ENCODE peak calls at places on chromosome 1, in six cellular contexts. One of them, this sample, is unnamed.

GRCh38 chr1:203607169-203607873 is 19.3 kb upstream of the ATP2B4 start:
- DNase-seq in fibroblast of mammary gland: peak; percentile 94
- DNase-seq in AG09309: peak; percentile 75
- DNase-seq in HCT116: no peak
- DNase-seq in cardiac muscle cell: no peak
- DNase-seq in BJ: peak; percentile 76
- DNase-seq in this sample: peak; percentile 91

GRCh38 chr1:66439028-66439427 is 94.9 kb upstream of the SGIP1 start:
- DNase-seq in fibroblast of mammary gland: peak; percentile 64
- DNase-seq in AG09309: no peak
- DNase-seq in HCT116: no peak
- DNase-seq in cardiac muscle cell: no peak
- DNase-seq in BJ: no peak
- DNase-seq in this sample: peak; percentile 45

GRCh38 chr1:29579821-29580425 is 343.6 kb downstream of the PTPRU start:
- DNase-seq in fibroblast of mammary gland: peak; percentile 69
- DNase-seq in AG09309: peak; percentile 78
- DNase-seq in HCT116: peak; percentile 21
- DNase-seq in cardiac muscle cell: no peak
- DNase-seq in BJ: peak; percentile 45
- DNase-seq in this sample: peak; percentile 36

GRCh38 chr1:174114788-174115448 is 44.4 kb upstream of the RABGAP1L start:
- DNase-seq in fibroblast of mammary gland: peak; percentile 74
- DNase-seq in AG09309: no peak
- DNase-seq in HCT116: peak; percentile 67
- DNase-seq in cardiac muscle cell: peak; percentile 59
- DNase-seq in BJ: no peak
- DNase-seq in this sample: peak; percentile 55

GRCh38 chr1:39081266-39082139 is 55.4 kb downstream of the NDUFS5 start:
- DNase-seq in fibroblast of mammary gland: no peak
- DNase-seq in AG09309: no peak
- DNase-seq in HCT116: no peak
- DNase-seq in cardiac muscle cell: peak; percentile 67
- DNase-seq in BJ: no peak
- DNase-seq in this sample: no peak

GRCh38 chr1:145964328-145965118 is at the start of the genes ANKRD34A and POLR3GL:
- DNase-seq in fibroblast of mammary gland: peak; percentile 91
- DNase-seq in AG09309: peak; percentile 61
- DNase-seq in HCT116: peak; percentile 92
- DNase-seq in cardiac muscle cell: peak; percentile 97
- DNase-seq in BJ: peak; percentile 92
- DNase-seq in this sample: peak; percentile 91

GRCh38 chr1:25787477-25788043 is 12.4 kb upstream of the SELENON start:
- DNase-seq in fibroblast of mammary gland: peak; percentile 48
- DNase-seq in AG09309: no peak
- DNase-seq in HCT116: no peak
- DNase-seq in cardiac muscle cell: no peak
- DNase-seq in BJ: no peak
- DNase-seq in this sample: peak; percentile 48

GRCh38 chr1:168335500-168335899 is 54.8 kb downstream of the TBX19 start:
- DNase-seq in fibroblast of mammary gland: peak; percentile 16
- DNase-seq in AG09309: no peak
- DNase-seq in HCT116: no peak
- DNase-seq in cardiac muscle cell: no peak
- DNase-seq in BJ: no peak
- DNase-seq in this sample: no peak

GRCh38 chr1:108117908-108118902 is 81.9 kb downstream of the SLC25A24 start:
- DNase-seq in fibroblast of mammary gland: no peak
- DNase-seq in AG09309: peak; percentile 59
- DNase-seq in HCT116: no peak
- DNase-seq in cardiac muscle cell: no peak
- DNase-seq in BJ: peak; percentile 47
- DNase-seq in this sample: peak; percentile 75

GRCh38 chr1:206490643-206491421 is 16.5 kb upstream of the RASSF5 start:
- DNase-seq in fibroblast of mammary gland: peak; percentile 28
- DNase-seq in AG09309: no peak
- DNase-seq in HCT116: no peak
- DNase-seq in cardiac muscle cell: no peak
- DNase-seq in BJ: no peak
- DNase-seq in this sample: no peak

GRCh38 chr1:87766737-87767136 is 438.1 kb downstream of the LMO4 start:
- DNase-seq in fibroblast of mammary gland: peak; percentile 38
- DNase-seq in AG09309: no peak
- DNase-seq in HCT116: no peak
- DNase-seq in cardiac muscle cell: no peak
- DNase-seq in BJ: no peak
- DNase-seq in this sample: peak; percentile 20

GRCh38 chr1:12177999-12178441 is 11.2 kb downstream of the TNFRSF1B start:
- DNase-seq in fibroblast of mammary gland: peak; percentile 92
- DNase-seq in AG09309: peak; percentile 66
- DNase-seq in HCT116: peak; percentile 35
- DNase-seq in cardiac muscle cell: no peak
- DNase-seq in BJ: peak; percentile 31
- DNase-seq in this sample: peak; percentile 76

GRCh38 chr1:247451388-247452010 is 6.4 kb downstream of the OR2B11 start:
- DNase-seq in fibroblast of mammary gland: no peak
- DNase-seq in AG09309: no peak
- DNase-seq in HCT116: no peak
- DNase-seq in cardiac muscle cell: no peak
- DNase-seq in BJ: no peak
- DNase-seq in this sample: no peak

GRCh38 chr1:21468597-21468996 is 28.7 kb downstream of the NBPF3 start:
- DNase-seq in fibroblast of mammary gland: peak; percentile 56
- DNase-seq in AG09309: no peak
- DNase-seq in HCT116: no peak
- DNase-seq in cardiac muscle cell: peak; percentile 23
- DNase-seq in BJ: no peak
- DNase-seq in this sample: peak; percentile 28

GRCh38 chr1:63883494-63884235 is 109.8 kb downstream of the ROR1 start:
- DNase-seq in fibroblast of mammary gland: no peak
- DNase-seq in AG09309: no peak
- DNase-seq in HCT116: no peak
- DNase-seq in cardiac muscle cell: no peak
- DNase-seq in BJ: no peak
- DNase-seq in this sample: no peak

DNA sequence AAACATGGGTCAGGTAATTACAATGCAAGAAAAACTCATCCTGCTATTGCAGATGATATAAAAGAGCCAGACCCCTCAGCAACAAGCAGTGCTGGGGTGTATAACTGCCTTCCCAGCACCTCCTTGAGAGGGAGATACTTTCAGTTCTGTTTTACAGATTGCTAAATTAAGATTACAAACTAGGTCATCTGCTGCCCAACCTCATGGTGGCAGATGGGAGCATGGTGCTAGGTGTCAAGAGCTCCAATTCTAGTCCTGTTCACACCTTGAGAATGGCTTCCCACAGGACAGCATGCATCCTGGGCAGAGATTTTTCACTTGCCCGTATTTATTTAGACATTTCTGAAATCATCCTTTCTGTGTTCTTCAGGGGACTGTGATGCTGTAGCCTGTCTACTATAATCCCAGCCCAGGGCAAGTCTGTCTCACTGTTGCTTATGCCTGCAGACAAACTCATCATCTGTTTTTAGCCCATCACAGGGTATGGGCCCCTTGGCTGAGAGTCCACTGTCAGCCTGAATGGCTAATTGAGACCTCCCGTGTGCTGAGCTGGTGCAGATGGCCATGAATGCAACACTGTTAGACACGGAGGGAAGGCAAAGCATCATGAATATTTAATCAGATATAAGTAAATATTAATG is 40.2 kb upstream of the PBX1 start:
- DNase-seq in fibroblast of mammary gland: no peak
- DNase-seq in AG09309: no peak
- DNase-seq in HCT116: no peak
- DNase-seq in cardiac muscle cell: no peak
- DNase-seq in BJ: no peak
- DNase-seq in this sample: no peak
- TF ChIP-seq CTCF in fibroblast of mammary gland: no peak
- TF ChIP-seq CTCF in AG09309: no peak
- TF ChIP-seq CTCF in HCT116: no peak
- TF ChIP-seq CTCF in cardiac muscle cell: no peak
- TF ChIP-seq CTCF in BJ: no peak
- TF ChIP-seq CTCF in this sample: no peak

DNA sequence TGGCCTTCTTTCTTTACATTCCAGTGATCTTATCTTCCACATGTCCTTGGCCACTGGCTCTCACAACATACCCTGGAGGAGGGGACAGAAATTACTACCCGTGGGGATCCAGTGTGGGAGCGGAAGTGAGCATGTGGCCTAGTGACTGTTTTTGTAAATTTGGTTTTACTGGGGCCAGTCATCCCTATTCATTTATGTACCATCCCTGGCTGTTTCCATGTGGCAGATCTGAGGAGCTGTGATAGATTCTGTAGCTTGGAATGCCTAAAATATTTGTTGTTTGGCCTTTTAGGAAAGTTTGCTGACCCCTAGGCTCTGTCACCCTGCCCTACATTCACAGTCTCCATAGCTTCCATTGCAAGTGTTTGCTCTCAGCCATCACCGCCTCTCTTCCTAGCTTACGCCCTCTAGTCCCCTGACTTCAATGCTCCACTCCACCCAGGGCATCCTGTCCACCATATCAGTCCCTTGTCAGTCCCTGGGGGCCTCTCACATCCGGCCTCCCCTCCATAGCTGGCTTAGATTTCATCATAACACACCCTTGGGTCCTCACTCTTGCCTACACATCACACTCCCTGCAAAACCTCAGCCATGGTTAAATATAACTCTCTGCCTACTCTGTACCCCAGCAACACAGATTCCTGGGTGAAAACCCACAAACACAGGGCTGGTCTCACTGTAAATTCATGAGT is 25.8 kb downstream of the DHCR24 start:
- DNase-seq in fibroblast of mammary gland: no peak
- DNase-seq in AG09309: no peak
- DNase-seq in HCT116: no peak
- DNase-seq in cardiac muscle cell: peak; percentile 25
- DNase-seq in BJ: no peak
- DNase-seq in this sample: peak; percentile 52
- TF ChIP-seq CTCF in fibroblast of mammary gland: no peak
- TF ChIP-seq CTCF in AG09309: no peak
- TF ChIP-seq CTCF in HCT116: no peak
- TF ChIP-seq CTCF in cardiac muscle cell: no peak
- TF ChIP-seq CTCF in BJ: no peak
- TF ChIP-seq CTCF in this sample: peak; percentile 31

GRCh38 chr1:62068978-62069377 is 125.7 kb upstream of the L1TD1 start:
- DNase-seq in fibroblast of mammary gland: peak; percentile 37
- DNase-seq in AG09309: no peak
- DNase-seq in HCT116: no peak
- DNase-seq in cardiac muscle cell: peak; percentile 27
- DNase-seq in BJ: no peak
- DNase-seq in this sample: no peak

GRCh38 chr1:62068302-62068936 is 126.2 kb upstream of the L1TD1 start:
- DNase-seq in fibroblast of mammary gland: no peak
- DNase-seq in AG09309: no peak
- DNase-seq in HCT116: no peak
- DNase-seq in cardiac muscle cell: no peak
- DNase-seq in BJ: no peak
- DNase-seq in this sample: no peak

GRCh38 chr1:62066713-62067112 is 127.9 kb upstream of the L1TD1 start:
- DNase-seq in fibroblast of mammary gland: no peak
- DNase-seq in AG09309: no peak
- DNase-seq in HCT116: no peak
- DNase-seq in cardiac muscle cell: no peak
- DNase-seq in BJ: no peak
- DNase-seq in this sample: no peak

GRCh38 chr1:62071695-62072094 is 123.0 kb upstream of the L1TD1 start:
- DNase-seq in fibroblast of mammary gland: no peak
- DNase-seq in AG09309: no peak
- DNase-seq in HCT116: no peak
- DNase-seq in cardiac muscle cell: no peak
- DNase-seq in BJ: no peak
- DNase-seq in this sample: no peak

DNA sequence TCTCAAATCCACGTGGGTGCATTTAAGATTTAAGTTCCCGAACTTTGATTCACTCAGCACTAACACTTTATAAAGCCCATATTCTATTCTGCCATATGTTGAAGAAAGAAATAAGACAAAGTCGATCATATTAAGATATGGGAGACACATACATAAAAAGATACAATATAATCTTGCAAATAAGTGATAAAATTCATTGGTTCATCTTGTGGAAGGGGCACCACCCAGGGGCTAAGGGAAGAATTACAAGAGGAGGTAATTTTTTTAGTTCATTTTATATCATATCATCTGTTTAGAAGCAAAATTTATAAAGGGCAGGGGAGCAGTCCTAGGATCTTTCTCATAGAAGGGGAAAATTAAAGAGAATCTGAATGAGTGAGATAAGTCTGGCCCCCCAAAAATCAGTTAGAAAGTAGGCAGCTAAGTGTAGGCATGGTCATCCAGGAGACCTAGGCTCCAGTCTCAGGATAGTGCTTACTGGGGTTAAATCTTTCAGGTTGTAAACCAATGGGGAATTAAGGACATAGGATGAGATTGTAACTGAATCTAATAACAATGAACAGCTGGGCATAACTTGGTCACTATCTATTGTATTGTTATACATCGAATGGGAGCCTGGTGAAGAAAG is 124.2 kb upstream of the L1TD1 start:
- DNase-seq in fibroblast of mammary gland: peak; percentile 31
- DNase-seq in AG09309: no peak
- DNase-seq in HCT116: no peak
- DNase-seq in cardiac muscle cell: peak; percentile 17
- DNase-seq in BJ: no peak
- DNase-seq in this sample: peak; percentile 15
- TF ChIP-seq CTCF in fibroblast of mammary gland: peak; percentile 62
- TF ChIP-seq CTCF in AG09309: peak; percentile 66
- TF ChIP-seq CTCF in HCT116: peak; percentile 70
- TF ChIP-seq CTCF in cardiac muscle cell: peak; percentile 64
- TF ChIP-seq CTCF in BJ: peak; percentile 59
- TF ChIP-seq CTCF in this sample: peak; percentile 78

GRCh38 chr1:9655127-9655723 is 3.7 kb downstream of the PIK3CD start:
- DNase-seq in fibroblast of mammary gland: no peak
- DNase-seq in AG09309: no peak
- DNase-seq in HCT116: no peak
- DNase-seq in cardiac muscle cell: no peak
- DNase-seq in BJ: no peak
- DNase-seq in this sample: no peak

GRCh38 chr1:9657521-9658032 is 6.0 kb downstream of the PIK3CD start:
- DNase-seq in fibroblast of mammary gland: no peak
- DNase-seq in AG09309: no peak
- DNase-seq in HCT116: no peak
- DNase-seq in cardiac muscle cell: no peak
- DNase-seq in BJ: no peak
- DNase-seq in this sample: no peak

GRCh38 chr1:9655836-9656235 is 4.3 kb downstream of the PIK3CD start:
- DNase-seq in fibroblast of mammary gland: no peak
- DNase-seq in AG09309: no peak
- DNase-seq in HCT116: no peak
- DNase-seq in cardiac muscle cell: no peak
- DNase-seq in BJ: no peak
- DNase-seq in this sample: no peak

GRCh38 chr1:9659328-9659727 is 7.8 kb downstream of the PIK3CD start:
- DNase-seq in fibroblast of mammary gland: peak; percentile 75
- DNase-seq in AG09309: peak; percentile 45
- DNase-seq in HCT116: no peak
- DNase-seq in cardiac muscle cell: no peak
- DNase-seq in BJ: peak; percentile 74
- DNase-seq in this sample: peak; percentile 60

GRCh38 chr1:9658186-9658585 is 6.7 kb downstream of the PIK3CD start:
- DNase-seq in fibroblast of mammary gland: no peak
- DNase-seq in AG09309: no peak
- DNase-seq in HCT116: no peak
- DNase-seq in cardiac muscle cell: no peak
- DNase-seq in BJ: no peak
- DNase-seq in this sample: no peak
- TF ChIP-seq CTCF in fibroblast of mammary gland: no peak
- TF ChIP-seq CTCF in AG09309: no peak
- TF ChIP-seq CTCF in HCT116: no peak
- TF ChIP-seq CTCF in cardiac muscle cell: no peak
- TF ChIP-seq CTCF in BJ: no peak
- TF ChIP-seq CTCF in this sample: no peak

This sample was measured in HFFc6.